ENCODE peak calls at places on chromosomes 3 and 15, in five cellular contexts. One of them, this sample, is unnamed.

GRCh38 chr3:176514297-176514696 is 683.0 kb downstream of the TBL1XR1 start:
- DNase-seq in breast epithelium: no peak
- DNase-seq in A549: peak; percentile 38
- DNase-seq in body of pancreas: peak; percentile 8
- DNase-seq in Peyer's patch: no peak
- DNase-seq in this sample: no peak

GRCh38 chr15:70185251-70185711 is 87.6 kb upstream of the TLE3 start:
- DNase-seq in A549: no peak
- DNase-seq in body of pancreas: no peak
- DNase-seq in Peyer's patch: no peak
- DNase-seq in breast epithelium: no peak
- DNase-seq in this sample: peak; percentile 31

GRCh38 chr15:57735891-57736290 is 29.4 kb downstream of the POLR2M start:
- DNase-seq in body of pancreas: no peak
- DNase-seq in Peyer's patch: no peak
- DNase-seq in A549: no peak
- DNase-seq in breast epithelium: no peak
- DNase-seq in this sample: no peak

GRCh38 chr3:17678116-17678741 is 64.2 kb downstream of the TBC1D5 start:
- DNase-seq in body of pancreas: no peak
- DNase-seq in A549: no peak
- DNase-seq in Peyer's patch: no peak
- DNase-seq in breast epithelium: no peak
- DNase-seq in this sample: no peak

GRCh38 chr3:160941885-160942494 is 163.2 kb downstream of the B3GALNT1 start:
- DNase-seq in A549: peak; percentile 65
- DNase-seq in body of pancreas: peak; percentile 86
- DNase-seq in Peyer's patch: peak; percentile 72
- DNase-seq in breast epithelium: peak; percentile 58
- DNase-seq in this sample: no peak

GRCh38 chr3:66812126-66812525 is 186.0 kb upstream of the KBTBD8 start:
- DNase-seq in Peyer's patch: no peak
- DNase-seq in A549: no peak
- DNase-seq in breast epithelium: no peak
- DNase-seq in body of pancreas: no peak
- DNase-seq in this sample: no peak

GRCh38 chr15:101201411-101202174 is 50.3 kb downstream of the CHSY1 start:
- DNase-seq in A549: peak; percentile 93
- DNase-seq in body of pancreas: peak; percentile 50
- DNase-seq in Peyer's patch: peak; percentile 44
- DNase-seq in breast epithelium: peak; percentile 65
- DNase-seq in this sample: peak; percentile 84

GRCh38 chr15:47551079-47551478 is 166.2 kb upstream of the SEMA6D start:
- DNase-seq in body of pancreas: peak; percentile 7
- DNase-seq in breast epithelium: no peak
- DNase-seq in Peyer's patch: no peak
- DNase-seq in A549: no peak
- DNase-seq in this sample: no peak

GRCh38 chr3:150080058-150080730 is 109.5 kb upstream of the PFN2 start:
- DNase-seq in body of pancreas: no peak
- DNase-seq in breast epithelium: no peak
- DNase-seq in A549: no peak
- DNase-seq in Peyer's patch: no peak
- DNase-seq in this sample: no peak

GRCh38 chr15:41104234-41104633 is 11.8 kb downstream of the INO80 start:
- DNase-seq in body of pancreas: no peak
- DNase-seq in breast epithelium: no peak
- DNase-seq in Peyer's patch: no peak
- DNase-seq in A549: no peak
- DNase-seq in this sample: no peak

GRCh38 chr15:66955871-66956585 is 109.4 kb upstream of the SMAD3 start:
- DNase-seq in A549: peak; percentile 67
- DNase-seq in breast epithelium: no peak
- DNase-seq in body of pancreas: no peak
- DNase-seq in Peyer's patch: no peak
- DNase-seq in this sample: no peak

GRCh38 chr3:52774901-52775864 is 2.2 kb upstream of the ITIH1 start:
- DNase-seq in A549: no peak
- DNase-seq in breast epithelium: no peak
- DNase-seq in Peyer's patch: no peak
- DNase-seq in body of pancreas: peak; percentile 61
- DNase-seq in this sample: no peak

GRCh38 chr3:194637066-194637465 is 3.8 kb upstream of the TMEM44 start:
- DNase-seq in breast epithelium: no peak
- DNase-seq in body of pancreas: no peak
- DNase-seq in Peyer's patch: no peak
- DNase-seq in A549: no peak
- DNase-seq in this sample: no peak

GRCh38 chr3:24161841-24162240 is 216.8 kb downstream of the NR1D2 start:
- DNase-seq in breast epithelium: no peak
- DNase-seq in Peyer's patch: no peak
- DNase-seq in body of pancreas: no peak
- DNase-seq in A549: no peak
- DNase-seq in this sample: no peak

GRCh38 chr15:40825661-40826088 is 2.8 kb downstream of the PPP1R14D start:
- DNase-seq in Peyer's patch: no peak
- DNase-seq in A549: peak; percentile 57
- DNase-seq in breast epithelium: no peak
- DNase-seq in body of pancreas: peak; percentile 43
- DNase-seq in this sample: no peak

GRCh38 chr3:123899300-123899865 is 15.3 kb upstream of the MYLK start:
- DNase-seq in breast epithelium: no peak
- DNase-seq in body of pancreas: no peak
- DNase-seq in A549: no peak
- DNase-seq in Peyer's patch: no peak
- DNase-seq in this sample: no peak

GRCh38 chr15:70132148-70132547 is 34.4 kb upstream of the TLE3 start:
- DNase-seq in body of pancreas: no peak
- DNase-seq in Peyer's patch: no peak
- DNase-seq in A549: no peak
- DNase-seq in breast epithelium: no peak
- DNase-seq in this sample: no peak

GRCh38 chr3:5014431-5014830 is 35.2 kb downstream of the BHLHE40 start:
- DNase-seq in body of pancreas: no peak
- DNase-seq in A549: no peak
- DNase-seq in Peyer's patch: no peak
- DNase-seq in breast epithelium: no peak
- DNase-seq in this sample: peak; percentile 65

GRCh38 chr3:52609316-52609815 is 73.0 kb downstream of the UQCC5 start:
- DNase-seq in breast epithelium: no peak
- DNase-seq in A549: no peak
- DNase-seq in body of pancreas: no peak
- DNase-seq in Peyer's patch: no peak
- DNase-seq in this sample: no peak

GRCh38 chr3:194632983-194633348 is 253 bp downstream of the TMEM44 start:
- DNase-seq in breast epithelium: no peak
- DNase-seq in Peyer's patch: no peak
- DNase-seq in body of pancreas: no peak
- DNase-seq in A549: no peak
- DNase-seq in this sample: no peak

GRCh38 chr3:152682477-152682876 is 152.5 kb upstream of the P2RY1 start:
- DNase-seq in A549: no peak
- DNase-seq in Peyer's patch: no peak
- DNase-seq in breast epithelium: no peak
- DNase-seq in body of pancreas: no peak
- DNase-seq in this sample: no peak

GRCh38 chr15:44010114-44010513 is 183.3 kb downstream of the WDR76 start:
- DNase-seq in body of pancreas: no peak
- DNase-seq in Peyer's patch: no peak
- DNase-seq in A549: no peak
- DNase-seq in breast epithelium: no peak
- DNase-seq in this sample: no peak

GRCh38 chr3:177960014-177960413 is 576.2 kb upstream of the KCNMB2 start:
- DNase-seq in body of pancreas: no peak
- DNase-seq in Peyer's patch: no peak
- DNase-seq in breast epithelium: no peak
- DNase-seq in A549: no peak
- DNase-seq in this sample: no peak

GRCh38 chr3:47491186-47491585 is 15.4 kb upstream of the SCAP start:
- DNase-seq in body of pancreas: no peak
- DNase-seq in Peyer's patch: no peak
- DNase-seq in A549: no peak
- DNase-seq in breast epithelium: no peak
- DNase-seq in this sample: peak; percentile 12

GRCh38 chr3:98557324-98558010 is 25.7 kb downstream of the GPR15 start:
- DNase-seq in A549: no peak
- DNase-seq in body of pancreas: no peak
- DNase-seq in Peyer's patch: no peak
- DNase-seq in breast epithelium: no peak
- DNase-seq in this sample: no peak

GRCh38 chr3:20130122-20130521 is 55.9 kb downstream of the SGO1 start:
- DNase-seq in Peyer's patch: no peak
- DNase-seq in breast epithelium: no peak
- DNase-seq in A549: no peak
- DNase-seq in body of pancreas: no peak
- DNase-seq in this sample: no peak

GRCh38 chr3:127467386-127467785 is 123.1 kb downstream of the TPRA1 start:
- DNase-seq in body of pancreas: no peak
- DNase-seq in Peyer's patch: no peak
- DNase-seq in breast epithelium: no peak
- DNase-seq in A549: no peak
- DNase-seq in this sample: no peak

GRCh38 chr3:140265269-140265668 is 330.3 kb downstream of the CLSTN2 start:
- DNase-seq in body of pancreas: no peak
- DNase-seq in A549: no peak
- DNase-seq in Peyer's patch: no peak
- DNase-seq in breast epithelium: no peak
- DNase-seq in this sample: no peak
- TF ChIP-seq POLR2A in body of pancreas: no peak
- TF ChIP-seq POLR2A in A549: no peak
- TF ChIP-seq POLR2A in Peyer's patch: no peak
- TF ChIP-seq POLR2A in breast epithelium: no peak
- TF ChIP-seq POLR2A in this sample: no peak

GRCh38 chr3:105688821-105689220 is 180.0 kb downstream of the CBLB start:
- DNase-seq in Peyer's patch: no peak
- DNase-seq in breast epithelium: no peak
- DNase-seq in A549: peak; percentile 76
- DNase-seq in body of pancreas: no peak
- DNase-seq in this sample: no peak
- H3K27ac ChIP-seq in Peyer's patch: no peak overlapping the region
- H3K27ac ChIP-seq in breast epithelium: no peak overlapping the region
- H3K27ac ChIP-seq in A549: peak overlapping the region; percentile 58
- H3K27ac ChIP-seq in body of pancreas: no peak overlapping the region
- H3K27ac ChIP-seq in this sample: no peak overlapping the region

DNA sequence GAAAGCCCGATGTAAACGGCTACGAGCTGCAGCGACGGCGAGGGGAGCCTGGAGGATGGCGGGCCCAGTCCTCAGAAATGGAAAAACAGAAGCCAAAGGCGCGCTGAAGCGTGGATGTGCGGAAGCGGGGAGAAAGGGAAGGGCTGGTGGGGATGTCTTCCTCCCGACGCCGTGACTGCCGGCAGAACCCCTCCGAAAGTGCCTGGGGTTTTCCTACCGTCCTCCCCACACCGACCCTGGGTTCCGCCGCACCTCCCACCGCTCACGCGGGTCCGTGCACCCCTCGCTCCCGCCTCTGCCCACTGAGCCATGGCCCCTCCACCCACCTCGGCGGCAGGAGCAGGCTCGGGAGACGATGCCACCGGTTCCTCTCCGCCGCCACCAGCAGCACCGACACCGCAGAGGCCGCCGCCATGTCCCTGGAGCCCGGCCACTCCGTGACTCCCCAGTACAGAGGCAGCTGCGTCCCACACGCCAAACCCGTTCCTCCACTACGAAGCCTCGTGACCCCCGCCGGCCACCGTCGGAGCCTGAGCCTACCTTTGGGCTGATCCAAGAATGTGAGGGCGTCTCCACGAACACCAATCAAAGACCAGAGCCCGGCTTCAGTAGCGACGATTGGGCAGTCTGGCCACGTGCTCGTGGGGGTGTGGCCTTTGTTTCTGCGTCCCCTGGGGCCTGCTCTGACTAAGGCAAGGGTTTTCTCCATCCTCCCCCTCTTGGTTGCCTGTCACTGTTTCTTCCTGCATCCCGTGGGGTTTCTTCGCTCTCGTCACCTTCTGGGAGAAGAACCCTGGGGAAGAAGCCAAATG is at the start of gene MCCC1:
- DNase-seq in A549: peak; percentile 97
- DNase-seq in Peyer's patch: peak; percentile 99
- DNase-seq in body of pancreas: peak; percentile 99
- DNase-seq in breast epithelium: peak; percentile 98
- DNase-seq in this sample: peak; percentile 99
- TF ChIP-seq POLR2A in A549: peak; percentile 52
- TF ChIP-seq POLR2A in Peyer's patch: peak; percentile 59
- TF ChIP-seq POLR2A in body of pancreas: peak; percentile 98
- TF ChIP-seq POLR2A in breast epithelium: peak; percentile 61
- TF ChIP-seq POLR2A in this sample: peak; percentile 26

DNA sequence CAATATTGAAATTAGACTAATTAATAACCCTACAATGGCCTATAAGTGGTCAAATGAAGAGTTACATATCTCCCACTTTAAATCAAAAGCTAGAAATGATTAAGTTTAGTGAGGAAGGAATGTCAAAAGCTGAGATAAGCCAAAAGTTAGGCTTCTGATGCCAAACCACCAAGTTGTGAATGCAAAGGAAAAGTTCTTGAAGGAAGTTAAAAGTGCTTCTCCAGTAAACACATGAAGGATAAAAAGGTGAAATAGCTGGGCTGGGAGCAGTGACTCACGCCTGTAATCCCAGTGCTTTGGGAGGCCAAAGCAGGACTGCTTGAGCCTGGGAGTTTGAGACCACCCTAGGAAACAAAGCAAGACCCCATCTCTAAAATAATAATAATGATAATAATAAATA is 46.9 kb upstream of the DCUN1D1 start:
- DNase-seq in A549: no peak
- DNase-seq in breast epithelium: no peak
- DNase-seq in body of pancreas: no peak
- DNase-seq in Peyer's patch: no peak
- DNase-seq in this sample: no peak
- H3K27ac ChIP-seq in A549: no peak overlapping the region
- H3K27ac ChIP-seq in breast epithelium: no peak overlapping the region
- H3K27ac ChIP-seq in body of pancreas: no peak overlapping the region
- H3K27ac ChIP-seq in Peyer's patch: no peak overlapping the region
- H3K27ac ChIP-seq in this sample: no peak overlapping the region